ENCODE peak calls at places on chromosomes 5 and 9, in four cellular contexts. U, E, Y and Q are unnamed samples.

GRCh38 chr9:88387733-88388202 is 476 bp upstream of the SPIN1 start:
- DNase-seq in E (no peak), Y (peak), U (peak), Q (peak)

GRCh38 chr5:76808142-76808691 is 10.6 kb upstream of the F2RL1 start:
- DNase-seq in U (no peak), Y (no peak), E (no peak), Q (no peak)

GRCh38 chr5:166803058-166803457 is 1488.4 kb upstream of the WWC1 start:
- DNase-seq in U (no peak), E (no peak), Y (no peak), Q (no peak)

GRCh38 chr9:137305788-137306545 is 3.9 kb upstream of the NRARP start:
- DNase-seq in Y (peak), E (no peak), U (no peak), Q (no peak)

GRCh38 chr9:127903557-127904475 is 4.4 kb upstream of the ST6GALNAC6 start:
- DNase-seq in U (no peak), Y (peak), E (peak), Q (peak)

GRCh38 chr5:102666164-102666951 is 88.7 kb upstream of the PAM start:
- DNase-seq in U (no peak), E (no peak), Y (no peak), Q (no peak)

GRCh38 chr5:151151793-151152192 is 5.8 kb downstream of the ANXA6 start:
- DNase-seq in Y (no peak), U (no peak), E (no peak), Q (peak)

GRCh38 chr9:3794005-3794404 is 268.2 kb upstream of the RFX3 start:
- DNase-seq in E (no peak), U (no peak), Y (peak), Q (no peak)

GRCh38 chr5:111167551-111167950 is 56.6 kb upstream of the CAMK4 start:
- DNase-seq in U (no peak), E (no peak), Y (no peak), Q (no peak)

GRCh38 chr9:16155878-16156277 is 603.0 kb downstream of the CCDC171 start:
- DNase-seq in E (no peak), U (no peak), Y (no peak), Q (no peak)

GRCh38 chr5:11851402-11851801 is 52.8 kb downstream of the CTNND2 start:
- DNase-seq in Y (no peak), E (no peak), U (no peak), Q (no peak)

GRCh38 chr9:98175762-98176161 is 16.7 kb downstream of the CORO2A start:
- DNase-seq in E (no peak), U (no peak), Y (no peak), Q (no peak)

GRCh38 chr5:129639331-129639730 is 108.6 kb upstream of the MINAR2 start:
- DNase-seq in U (no peak), E (no peak), Y (no peak), Q (no peak)

GRCh38 chr5:123916331-123917121 is 404.5 kb downstream of the CSNK1G3 start:
- DNase-seq in U (peak), Y (no peak), E (no peak), Q (no peak)

GRCh38 chr9:120439147-120439546 is 140.8 kb downstream of the CDK5RAP2 start:
- DNase-seq in E (peak), U (no peak), Y (peak), Q (peak)

GRCh38 chr5:78889759-78890158 is 95.4 kb downstream of the ARSB start:
- DNase-seq in E (no peak), U (peak), Y (no peak), Q (no peak)

GRCh38 chr9:119003218-119003617 is 366.0 kb downstream of the BRINP1 start:
- DNase-seq in U (no peak), Y (no peak), E (no peak), Q (no peak)

GRCh38 chr5:168585119-168585912 is 6.1 kb upstream of the PANK3 start:
- DNase-seq in E (no peak), U (no peak), Y (no peak), Q (peak)

GRCh38 chr9:93316726-93317494 is 133.0 kb downstream of the WNK2 start:
- DNase-seq in E (no peak), Y (no peak), U (no peak), Q (no peak)

GRCh38 chr5:80960531-80961375 is 590 bp downstream of the RASGRF2 start:
- DNase-seq in Y (peak), E (no peak), U (no peak), Q (no peak)

GRCh38 chr9:33375841-33376321 is 26.5 kb downstream of the AQP7 start:
- DNase-seq in Y (no peak), U (no peak), E (peak), Q (no peak)

GRCh38 chr5:60688980-60689379 is 11.0 kb downstream of the DEPDC1B start:
- DNase-seq in Y (no peak), E (no peak), U (no peak), Q (no peak)

GRCh38 chr5:149200355-149200754 is 59.1 kb downstream of the ABLIM3 start:
- DNase-seq in E (no peak), Y (no peak), U (no peak), Q (no peak)

GRCh38 chr5:177319913-177320588 is 8.4 kb upstream of the MXD3 start:
- DNase-seq in Y (no peak), E (no peak), U (no peak), Q (no peak)

GRCh38 chr5:669111-669841 is 23.9 kb downstream of the TPPP start:
- DNase-seq in Y (peak), E (peak), U (peak), Q (no peak)

GRCh38 chr5:163978897-163979296 is 473.5 kb downstream of the MAT2B start:
- DNase-seq in U (no peak), E (no peak), Y (no peak), Q (peak)

GRCh38 chr5:94754824-94755223 is 136.4 kb downstream of the SLF1 start:
- DNase-seq in Y (no peak), E (no peak), U (no peak), Q (no peak)

GRCh38 chr9:94922098-94922607 is 195.7 kb downstream of the AOPEP start:
- DNase-seq in E (no peak), U (peak), Y (no peak), Q (no peak)

GRCh38 chr5:150059623-150060022 is 26.7 kb downstream of the CSF1R start:
- DNase-seq in U (no peak), Y (no peak), E (no peak), Q (no peak)

GRCh38 chr5:40781843-40782409 is 16.2 kb downstream of the PRKAA1 start:
- DNase-seq in Y (no peak), E (no peak), U (peak), Q (no peak)

GRCh38 chr9:109310486-109310901 is 10.4 kb downstream of the EPB41L4B start:
- DNase-seq in E (no peak), Y (no peak), U (peak), Q (no peak)

GRCh38 chr5:162068412-162068811 is 839 bp downstream of the GABRG2 start:
- DNase-seq in Y (peak), U (no peak), E (no peak), Q (peak)

GRCh38 chr5:34525761-34526160 is 130.4 kb upstream of the RAI14 start:
- DNase-seq in E (no peak), U (no peak), Y (no peak), Q (no peak)

GRCh38 chr5:34523382-34523716 is 132.8 kb upstream of the RAI14 start:
- DNase-seq in U (no peak), Y (no peak), E (no peak), Q (no peak)

GRCh38 chr5:34521628-34522290 is 134.4 kb upstream of the RAI14 start:
- DNase-seq in U (no peak), E (no peak), Y (no peak), Q (no peak)

GRCh38 chr5:34524123-34524522 is 132.0 kb upstream of the RAI14 start:
- DNase-seq in E (no peak), U (peak), Y (no peak), Q (peak)

DNA sequence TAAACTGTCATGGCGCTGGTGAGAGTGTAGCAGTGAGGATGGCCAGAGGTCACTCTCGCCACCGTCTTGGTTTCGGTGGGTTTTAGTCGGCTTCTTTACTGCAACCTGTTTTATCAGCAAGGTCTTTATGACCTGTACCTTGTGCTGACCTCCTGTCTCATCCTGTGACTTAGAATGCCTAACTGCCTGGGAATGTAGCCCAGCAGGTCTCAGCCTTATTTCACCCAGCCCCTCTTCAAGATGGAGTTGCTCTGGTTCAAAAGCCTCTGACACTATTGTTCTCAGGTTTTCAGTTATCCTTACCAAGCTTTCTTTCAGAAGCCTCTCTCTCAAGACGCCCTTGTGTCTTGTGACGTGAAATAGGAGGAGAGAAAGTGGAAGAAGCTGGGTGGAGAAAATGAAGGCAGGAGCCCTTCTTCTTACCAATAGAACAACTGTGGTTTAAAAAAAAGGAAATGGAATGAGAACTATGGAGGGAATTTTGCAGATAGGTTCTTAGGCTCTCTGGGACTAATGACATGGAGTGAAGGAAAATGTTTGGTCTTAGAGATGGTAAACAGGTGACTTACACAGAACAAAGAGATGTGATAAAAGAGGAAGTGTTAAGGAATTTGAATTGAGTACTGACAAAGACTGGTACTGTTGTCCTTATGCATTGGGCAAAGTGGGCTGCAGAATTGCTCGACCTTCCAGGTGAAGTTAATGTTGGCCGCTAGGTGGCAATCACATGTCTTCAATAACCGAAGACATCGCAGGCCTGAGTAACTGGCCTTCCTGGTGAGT is 133.3 kb upstream of the RAI14 start:
- DNase-seq in U (peak), E (peak), Y (peak), Q (peak)
- TF ChIP-seq CTCF in U (peak), E (peak), Y (peak), Q (peak)

DNA sequence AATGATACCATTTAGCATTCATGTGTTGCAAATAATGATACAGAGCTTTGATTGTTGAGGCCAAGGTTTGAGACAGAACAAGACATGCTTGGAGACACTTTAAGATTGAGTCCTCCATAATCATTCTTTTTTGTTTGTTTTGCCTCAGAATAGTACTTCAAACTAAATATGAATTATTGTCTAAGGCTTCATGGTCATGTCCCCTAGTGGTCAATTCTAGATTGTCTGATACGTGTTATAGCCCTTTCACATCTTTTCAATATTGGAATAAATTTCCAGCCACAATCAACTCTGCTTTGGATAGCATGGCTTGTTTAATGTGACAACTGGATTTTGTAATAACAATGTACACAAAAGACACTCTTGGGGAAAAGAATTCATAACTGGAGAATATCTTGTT is 64.2 kb downstream of the PRLR start:
- DNase-seq in E (no peak), U (no peak), Y (no peak), Q (no peak)
- TF ChIP-seq CTCF in E (no peak), U (peak), Y (peak), Q (peak)

GRCh38 chr5:74026310-74026709 is 400.3 kb downstream of the ARHGEF28 start:
- DNase-seq in Y (no peak), U (no peak), E (no peak), Q (no peak)
- TF ChIP-seq CTCF in Y (no peak), U (no peak), E (no peak), Q (no peak)

DNA sequence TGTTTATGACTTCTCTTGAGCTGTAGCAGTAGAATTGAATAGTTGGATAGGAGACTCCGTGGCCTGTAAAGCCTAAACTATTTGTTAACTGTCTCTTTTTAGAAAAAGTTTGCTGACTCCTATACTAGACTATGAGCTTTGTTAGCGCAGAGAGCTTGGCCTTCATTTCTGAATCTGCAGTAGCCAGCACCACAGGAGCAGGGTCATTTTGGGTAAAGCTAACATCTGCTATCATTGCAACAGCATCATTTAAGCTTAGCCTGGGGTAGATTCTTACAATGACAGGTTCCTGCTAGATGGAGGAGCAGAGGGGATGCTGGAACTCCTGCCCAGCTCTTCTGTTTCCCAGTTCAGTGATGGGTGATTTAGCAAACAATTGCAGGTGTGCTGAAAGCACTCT is 133.7 kb upstream of the ASTN2 start:
- DNase-seq in U (no peak), Y (no peak), E (no peak), Q (no peak)
- TF ChIP-seq CTCF in U (no peak), Y (no peak), E (no peak), Q (no peak)